ENCODE peak calls at places on chromosomes 2 and 18, in five cellular contexts. Z, C, X, D and P are unnamed samples.

GRCh38 chr2:23497536-23497935 is 112.6 kb downstream of the KLHL29 start:
- DNase-seq in X (no peak), D (no peak), C (no peak), Z (no peak), P (no peak)

GRCh38 chr2:220315098-220315785 is 687.8 kb downstream of the SLC4A3 start:
- DNase-seq in D (no peak), X (no peak), C (no peak), Z (no peak), P (no peak)

GRCh38 chr2:215032153-215032552 is 106.3 kb downstream of the ABCA12 start:
- DNase-seq in X (no peak), D (no peak), Z (no peak), C (no peak), P (no peak)

GRCh38 chr2:73253901-73254300 is 19.8 kb downstream of the CCT7 start:
- DNase-seq in D (no peak), Z (no peak), X (no peak), C (no peak), P (no peak)

GRCh38 chr2:5914831-5915611 is 222.8 kb downstream of the SOX11 start:
- DNase-seq in X (no peak), Z (no peak), C (no peak), D (no peak), P (peak)

GRCh38 chr18:50006470-50007046 is 188.4 kb downstream of the MYO5B start:
- DNase-seq in D (no peak), X (no peak), C (no peak), Z (no peak), P (no peak)

GRCh38 chr18:11496561-11497172 is 112.7 kb upstream of the SLC35G4 start:
- DNase-seq in C (no peak), D (no peak), X (no peak), Z (no peak), P (no peak)

GRCh38 chr18:48892146-48892855 is 58.5 kb downstream of the SMAD7 start:
- DNase-seq in Z (no peak), C (no peak), D (no peak), X (no peak), P (no peak)

GRCh38 chr18:27844416-27844792 is 332.5 kb downstream of the CDH2 start:
- DNase-seq in D (no peak), X (no peak), Z (no peak), C (no peak), P (no peak)

GRCh38 chr2:230914886-230915285 is 10.2 kb downstream of the GPR55 start:
- DNase-seq in X (peak), D (no peak), Z (no peak), C (no peak), P (no peak)

GRCh38 chr2:111985514-111985913 is 69.6 kb upstream of the TMEM87B start:
- DNase-seq in D (no peak), C (no peak), Z (no peak), X (no peak), P (no peak)

GRCh38 chr2:64485961-64486360 is 32.0 kb downstream of the LGALSL start:
- DNase-seq in X (no peak), C (peak), Z (no peak), D (no peak), P (no peak)

GRCh38 chr2:148719941-148720436 is 75.4 kb downstream of the EPC2 start:
- DNase-seq in C (no peak), X (no peak), D (no peak), Z (no peak), P (no peak)

GRCh38 chr2:200687938-200688920 is 102.4 kb downstream of the AOX1 start:
- DNase-seq in D (no peak), X (no peak), Z (no peak), C (no peak), P (no peak)

GRCh38 chr2:159456500-159457426 is 159.6 kb downstream of the BAZ2B start:
- DNase-seq in Z (no peak), C (peak), X (no peak), D (peak), P (no peak)

GRCh38 chr2:215870986-215871385 is 142.4 kb downstream of the MREG start:
- DNase-seq in Z (no peak), D (no peak), X (peak), C (no peak), P (no peak)

GRCh38 chr18:71673498-71673897 is 870.6 kb downstream of the CBLN2 start:
- DNase-seq in Z (no peak), X (no peak), C (no peak), D (no peak), P (no peak)

GRCh38 chr2:2560374-2561015 is 229.4 kb upstream of the MYT1L start:
- DNase-seq in X (no peak), D (no peak), C (no peak), Z (no peak), P (no peak)

GRCh38 chr18:53698907-53699306 is 525.6 kb downstream of the MBD2 start:
- DNase-seq in X (no peak), Z (no peak), D (peak), C (peak), P (peak)

GRCh38 chr2:236653863-236654262 is 84.2 kb downstream of the ACKR3 start:
- DNase-seq in C (no peak), X (no peak), D (no peak), Z (no peak), P (no peak)

GRCh38 chr18:54766631-54767030 is 61.6 kb upstream of the RAB27B start:
- DNase-seq in D (no peak), X (no peak), Z (no peak), C (peak), P (no peak)

GRCh38 chr2:117949800-117950199 is 64.1 kb downstream of the CCDC93 start:
- DNase-seq in C (no peak), Z (no peak), X (no peak), D (no peak), P (no peak)

GRCh38 chr2:137165968-137166367 is 400.6 kb downstream of the THSD7B start:
- DNase-seq in X (no peak), D (no peak), Z (no peak), C (no peak), P (no peak)

GRCh38 chr2:56483081-56483480 is 299.3 kb downstream of the CCDC85A start:
- DNase-seq in C (no peak), X (no peak), D (no peak), Z (no peak), P (no peak)

GRCh38 chr2:85527787-85528186 is 11.2 kb upstream of the MAT2A start:
- DNase-seq in D (no peak), X (no peak), Z (no peak), C (no peak), P (no peak)

GRCh38 chr2:24471662-24472061 is 19.4 kb upstream of the NCOA1 start:
- DNase-seq in Z (no peak), C (no peak), X (no peak), D (peak), P (no peak)

GRCh38 chr2:216636570-216637450 is 3.6 kb downstream of the IGFBP2 start:
- DNase-seq in D (no peak), Z (no peak), C (no peak), X (no peak), P (peak)

GRCh38 chr2:74368499-74368898 is 11.6 kb downstream of the DCTN1 start:
- DNase-seq in X (no peak), D (no peak), C (no peak), Z (no peak), P (no peak)

GRCh38 chr2:129253461-129253812 is 726.0 kb upstream of the RAB6C start:
- DNase-seq in X (no peak), C (peak), Z (no peak), D (no peak), P (no peak)

GRCh38 chr2:161122772-161123530 is 37.3 kb upstream of the TANK start:
- DNase-seq in D (peak), Z (peak), X (no peak), C (peak), P (peak)

GRCh38 chr2:241118727-241119505 is 16.8 kb upstream of the MTERF4 start:
- DNase-seq in Z (no peak), X (no peak), C (no peak), D (no peak), P (no peak)

GRCh38 chr2:227433171-227433570 is 38.8 kb upstream of the AGFG1 start:
- DNase-seq in Z (no peak), X (no peak), C (no peak), D (no peak), P (no peak)